ENCODE peak calls at places on chromosomes 7 and 10, in nine cellular contexts. I, J, P, W, Y, L, S, T and H are unnamed samples.

GRCh38 chr10:102729090-102730026 is 14.4 kb upstream of the WBP1L start:
- DNase-seq in I (no peak), J (peak; percentile 89), P (peak; percentile 62), W (peak; percentile 93), Y (peak; percentile 83), L (peak; percentile 37), S (peak; percentile 79), T (peak; percentile 88), H (peak; percentile 65)

GRCh38 chr10:86410542-86411124 is 44.0 kb upstream of the GRID1 start:
- DNase-seq in I (no peak), J (peak; percentile 71), P (peak; percentile 84), W (no peak), Y (peak; percentile 73), L (no peak), S (peak; percentile 72), T (no peak), H (peak; percentile 89)

GRCh38 chr10:119191881-119192280 is 13.3 kb upstream of the PRDX3 start:
- DNase-seq in I (no peak), J (no peak), P (no peak), W (no peak), Y (no peak), L (no peak), S (no peak), T (no peak), H (no peak)

GRCh38 chr10:31803606-31804195 is 124.9 kb downstream of the ARHGAP12 start:
- DNase-seq in I (no peak), J (no peak), P (peak; percentile 59), W (peak; percentile 27), Y (no peak), L (no peak), S (peak; percentile 10), T (no peak), H (no peak)

GRCh38 chr10:19952103-19952502 is 135.9 kb downstream of the PLXDC2 start:
- DNase-seq in I (no peak), J (no peak), P (no peak), W (no peak), Y (no peak), L (no peak), S (no peak), T (no peak), H (no peak)

GRCh38 chr7:157391036-157391710 is 54.4 kb downstream of the DNAJB6 start:
- DNase-seq in I (no peak), J (no peak), P (no peak), W (no peak), Y (no peak), L (no peak), S (no peak), T (no peak), H (no peak)

GRCh38 chr7:74412603-74413002 is 41.1 kb upstream of the GTF2IRD1 start:
- DNase-seq in I (no peak), J (no peak), P (peak; percentile 22), W (no peak), Y (no peak), L (no peak), S (no peak), T (no peak), H (no peak)

GRCh38 chr10:110618206-110618605 is 25.9 kb upstream of the RBM20 start:
- DNase-seq in I (no peak), J (no peak), P (no peak), W (no peak), Y (no peak), L (no peak), S (no peak), T (no peak), H (no peak)

GRCh38 chr7:133050200-133050995 is 31.5 kb downstream of the CHCHD3 start:
- DNase-seq in I (no peak), J (no peak), P (no peak), W (no peak), Y (no peak), L (no peak), S (no peak), T (no peak), H (no peak)

GRCh38 chr7:133051719-133052118 is 30.2 kb downstream of the CHCHD3 start:
- DNase-seq in I (no peak), J (no peak), P (no peak), W (no peak), Y (no peak), L (no peak), S (no peak), T (no peak), H (no peak)

GRCh38 chr7:133052357-133052756 is 29.5 kb downstream of the CHCHD3 start:
- DNase-seq in I (no peak), J (no peak), P (peak; percentile 32), W (no peak), Y (no peak), L (no peak), S (no peak), T (no peak), H (peak; percentile 12)

GRCh38 chr7:133052826-133053225 is 29.1 kb downstream of the CHCHD3 start:
- DNase-seq in I (no peak), J (no peak), P (no peak), W (no peak), Y (no peak), L (no peak), S (no peak), T (no peak), H (no peak)

GRCh38 chr7:133051066-133051465 is 30.8 kb downstream of the CHCHD3 start:
- DNase-seq in I (no peak), J (no peak), P (peak; percentile 38), W (peak; percentile 63), Y (peak; percentile 39), L (no peak), S (peak; percentile 27), T (no peak), H (no peak)
- TF ChIP-seq CTCF in I (peak; percentile 34), J (no peak), P (peak; percentile 32), W (peak; percentile 46), Y (peak; percentile 36), L (no peak), S (peak; percentile 43), T (no peak), H (peak; percentile 48)

GRCh38 chr7:159032310-159032709 is 112.4 kb downstream of the VIPR2 start:
- DNase-seq in I (no peak), J (peak; percentile 24), P (no peak), W (no peak), Y (no peak), L (no peak), S (no peak), T (peak; percentile 10), H (no peak)

GRCh38 chr7:159031750-159032149 is 112.9 kb downstream of the VIPR2 start:
- DNase-seq in I (no peak), J (no peak), P (no peak), W (no peak), Y (no peak), L (no peak), S (no peak), T (peak; percentile 6), H (no peak)

GRCh38 chr7:159028456-159029401 is 115.9 kb downstream of the VIPR2 start:
- DNase-seq in I (no peak), J (peak; percentile 22), P (no peak), W (no peak), Y (no peak), L (no peak), S (no peak), T (peak; percentile 7), H (no peak)

GRCh38 chr7:159031135-159031701 is 113.4 kb downstream of the VIPR2 start:
- DNase-seq in I (no peak), J (peak; percentile 30), P (no peak), W (peak; percentile 64), Y (peak; percentile 28), L (no peak), S (no peak), T (peak; percentile 11), H (no peak)

DNA sequence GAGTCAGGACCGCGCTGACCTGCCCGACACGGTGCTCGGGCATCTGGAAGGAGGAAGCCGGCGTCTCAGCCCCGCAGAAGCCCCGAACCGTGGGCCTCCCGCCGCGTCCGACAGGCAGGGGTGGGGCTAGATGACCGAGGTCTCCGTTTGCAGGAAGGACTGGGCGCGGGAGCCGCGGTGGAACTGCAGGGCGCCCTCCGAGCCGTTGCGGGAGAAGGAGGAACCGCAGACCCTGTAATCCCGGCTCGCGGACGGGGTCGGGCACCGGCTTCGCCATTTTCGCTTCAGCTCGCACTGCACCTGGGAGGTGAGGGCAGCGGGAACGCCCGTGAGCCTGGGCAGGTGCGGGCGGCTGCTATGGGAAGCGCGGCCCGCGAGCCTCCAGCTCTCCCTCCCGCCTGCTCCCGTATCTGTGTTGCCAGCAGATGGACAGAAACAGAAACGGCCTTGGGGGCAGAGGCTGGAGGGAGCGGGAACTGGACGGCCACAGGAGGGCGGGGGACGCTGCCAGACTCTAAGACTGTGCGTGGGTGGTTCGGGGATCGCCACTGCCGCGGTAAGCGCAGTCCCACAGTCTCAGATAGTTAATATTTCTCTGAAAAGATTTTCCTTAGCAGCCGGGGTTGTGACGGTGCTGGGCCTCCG is 114.1 kb downstream of the VIPR2 start:
- DNase-seq in I (no peak), J (peak; percentile 64), P (no peak), W (peak; percentile 90), Y (peak; percentile 69), L (no peak), S (no peak), T (peak; percentile 56), H (no peak)
- TF ChIP-seq CTCF in I (no peak), J (no peak), P (no peak), W (peak; percentile 35), Y (peak; percentile 47), L (no peak), S (no peak), T (peak; percentile 34), H (no peak)

GRCh38 chr7:48875300-48875916 is 48.9 kb upstream of the CDC14C start:
- DNase-seq in I (no peak), J (no peak), P (peak; percentile 15), W (peak; percentile 85), Y (peak; percentile 31), L (no peak), S (peak; percentile 46), T (peak; percentile 8), H (peak; percentile 6)
- TF ChIP-seq CTCF in I (peak; percentile 40), J (no peak), P (peak; percentile 20), W (peak; percentile 70), Y (peak; percentile 27), L (no peak), S (peak; percentile 67), T (peak; percentile 14), H (peak; percentile 69)

GRCh38 chr10:5946786-5947185 is 30.6 kb downstream of the IL15RA start:
- DNase-seq in I (no peak), J (no peak), P (no peak), W (no peak), Y (no peak), L (no peak), S (no peak), T (no peak), H (no peak)

GRCh38 chr10:5948208-5948585 is 29.1 kb downstream of the IL15RA start:
- DNase-seq in I (no peak), J (no peak), P (no peak), W (no peak), Y (no peak), L (no peak), S (no peak), T (no peak), H (no peak)

GRCh38 chr10:5951167-5951711 is 26.1 kb downstream of the IL15RA start:
- DNase-seq in I (no peak), J (peak; percentile 69), P (peak; percentile 60), W (no peak), Y (peak; percentile 66), L (no peak), S (no peak), T (no peak), H (peak; percentile 11)

GRCh38 chr10:5947471-5948207 is 29.7 kb downstream of the IL15RA start:
- DNase-seq in I (no peak), J (no peak), P (no peak), W (no peak), Y (no peak), L (no peak), S (no peak), T (no peak), H (no peak)

DNA sequence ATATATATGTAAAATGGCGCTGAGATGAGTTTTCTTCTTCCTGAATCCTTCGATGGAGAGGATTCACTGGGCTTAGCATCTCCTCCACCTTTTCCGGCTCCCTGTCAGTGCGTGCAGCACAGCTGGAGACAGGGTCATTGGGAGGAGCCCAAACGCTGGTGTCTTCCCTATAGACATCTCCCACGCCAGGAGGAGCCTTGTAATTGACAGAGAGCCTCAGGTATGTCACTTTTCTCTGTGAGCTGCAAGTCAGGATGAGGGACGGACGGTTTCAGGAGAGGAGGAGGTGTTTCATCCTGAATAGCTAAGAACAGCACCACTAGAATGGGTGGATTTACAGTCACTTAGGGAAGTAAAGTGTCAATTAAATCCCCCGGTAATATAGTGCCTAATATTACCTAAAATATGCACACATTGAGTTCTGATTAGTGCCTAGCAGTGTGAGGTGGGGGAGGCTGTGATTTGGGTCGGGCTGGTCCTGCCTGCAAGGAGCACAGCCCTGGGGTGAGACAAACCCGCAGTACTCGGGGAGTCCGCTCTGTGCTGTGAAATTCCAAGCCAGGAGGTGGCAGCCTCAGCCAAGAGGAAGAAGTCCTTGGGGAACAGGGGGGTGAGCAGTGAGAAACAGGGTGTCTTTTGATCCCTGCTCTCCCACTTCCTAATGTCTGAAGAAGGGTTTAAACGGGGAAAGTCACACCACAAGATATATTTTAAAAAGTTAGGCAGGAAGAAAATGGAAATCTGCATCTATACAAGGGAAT is 28.2 kb downstream of the IL15RA start:
- DNase-seq in I (no peak), J (peak; percentile 77), P (peak; percentile 54), W (peak; percentile 86), Y (peak; percentile 65), L (no peak), S (peak; percentile 64), T (peak; percentile 64), H (peak; percentile 70)
- TF ChIP-seq CTCF in I (peak; percentile 59), J (no peak), P (peak; percentile 65), W (peak; percentile 73), Y (peak; percentile 67), L (no peak), S (peak; percentile 71), T (peak; percentile 37), H (peak; percentile 77)